ENCODE peak calls at places on chromosomes 11 and 22, in five cellular contexts. H is activated B cell treated with CpG ODN at 0.5 μM for 24 hours; E is kidney; A is CD4-positive, alpha-beta T cell; B is choroid plexus epithelial cell. F is an unnamed sample.

GRCh38 chr11:110124605-110125004 is 31.4 kb downstream of the ZC3H12C start:
- DNase-seq in H (no peak), E (no peak), A (no peak), B (peak), F (no peak)

GRCh38 chr11:68397256-68397655 is 63.3 kb upstream of the PPP6R3 start:
- DNase-seq in H (no peak), E (no peak), A (no peak), B (no peak), F (no peak)

GRCh38 chr11:73997120-73997772 is 11.6 kb downstream of the UCP3 start:
- DNase-seq in H (no peak), E (peak), A (no peak), B (no peak), F (no peak)

GRCh38 chr11:116276051-116277044 is 496.4 kb downstream of the BUD13 start:
- DNase-seq in H (peak), E (peak), A (peak), B (peak), F (peak)

GRCh38 chr11:29119116-29119515 is 897.7 kb downstream of the KCNA4 start:
- DNase-seq in H (no peak), E (no peak), A (no peak), B (peak), F (no peak)

GRCh38 chr11:62565100-62565802 is 8.4 kb downstream of the EEF1G start:
- DNase-seq in H (no peak), E (no peak), A (no peak), B (no peak), F (no peak)

GRCh38 chr11:36165638-36166389 is 123.4 kb downstream of the COMMD9 start:
- DNase-seq in H (no peak), E (no peak), A (no peak), B (no peak), F (no peak)

GRCh38 chr11:111063711-111064110 is 181.8 kb upstream of the POU2AF2 start:
- DNase-seq in H (no peak), E (no peak), A (no peak), B (peak), F (no peak)

GRCh38 chr11:45110562-45110961 is 35.9 kb upstream of the PRDM11 start:
- DNase-seq in H (no peak), E (no peak), A (no peak), B (peak), F (peak)

GRCh38 chr11:48900131-48900800 is 83.4 kb downstream of the TRIM51G start:
- DNase-seq in H (peak), E (peak), A (no peak), B (no peak), F (no peak)

GRCh38 chr22:50551160-50551752 is 5.6 kb downstream of the KLHDC7B start:
- DNase-seq in H (no peak), E (no peak), A (no peak), B (no peak), F (no peak)

GRCh38 chr11:60700689-60701508 is 1.5 kb downstream of the MS4A8 start:
- DNase-seq in H (no peak), E (no peak), A (no peak), B (peak), F (peak)

GRCh38 chr11:30889116-30889765 is 303.1 kb upstream of the MPPED2 start:
- DNase-seq in H (no peak), E (no peak), A (no peak), B (peak), F (no peak)

GRCh38 chr11:64710418-64711137 is 12.4 kb downstream of the NRXN2 start:
- DNase-seq in H (no peak), E (no peak), A (no peak), B (peak), F (no peak)

GRCh38 chr11:46698597-46698996 is 1.8 kb downstream of the ARHGAP1 start:
- DNase-seq in H (no peak), E (no peak), A (no peak), B (no peak), F (no peak)

GRCh38 chr22:42367980-42368378 is 64.2 kb downstream of the NFAM1 start:
- DNase-seq in H (no peak), E (no peak), A (no peak), B (no peak), F (no peak)

GRCh38 chr11:1478544-1478943 is 8.0 kb downstream of the MOB2 start:
- DNase-seq in H (no peak), E (no peak), A (no peak), B (no peak), F (no peak)

DNA sequence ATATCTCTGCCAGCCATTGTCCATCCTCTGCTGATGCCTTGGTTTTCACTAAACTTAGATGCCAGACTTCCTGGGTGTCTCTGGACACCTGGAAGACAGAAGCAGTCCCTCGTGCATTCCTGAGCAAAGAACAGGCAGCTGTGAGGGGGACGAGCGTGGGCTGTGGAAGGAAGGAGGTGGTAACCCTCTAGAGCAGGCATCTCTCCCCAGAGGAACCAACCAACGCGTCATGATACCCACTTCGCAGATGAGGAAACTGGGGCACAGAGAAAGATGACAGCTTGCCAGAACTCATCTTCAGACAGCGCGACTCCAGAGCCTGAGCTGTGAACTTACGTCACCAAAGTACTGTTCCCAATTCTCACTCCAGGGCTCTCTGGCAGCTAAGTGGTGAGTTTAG is 123.4 kb downstream of the OPCML start:
- DNase-seq in H (no peak), E (no peak), A (no peak), B (no peak), F (no peak)
- TF ChIP-seq CTCF in H (no peak), E (no peak), A (no peak), B (no peak), F (no peak)

GRCh38 chr11:71343828-71344400 is 91.5 kb upstream of the SHANK2 start:
- DNase-seq in H (no peak), E (peak), A (no peak), B (no peak), F (no peak)
- TF ChIP-seq CTCF in H (no peak), E (no peak), A (no peak), B (no peak), F (no peak)

DNA sequence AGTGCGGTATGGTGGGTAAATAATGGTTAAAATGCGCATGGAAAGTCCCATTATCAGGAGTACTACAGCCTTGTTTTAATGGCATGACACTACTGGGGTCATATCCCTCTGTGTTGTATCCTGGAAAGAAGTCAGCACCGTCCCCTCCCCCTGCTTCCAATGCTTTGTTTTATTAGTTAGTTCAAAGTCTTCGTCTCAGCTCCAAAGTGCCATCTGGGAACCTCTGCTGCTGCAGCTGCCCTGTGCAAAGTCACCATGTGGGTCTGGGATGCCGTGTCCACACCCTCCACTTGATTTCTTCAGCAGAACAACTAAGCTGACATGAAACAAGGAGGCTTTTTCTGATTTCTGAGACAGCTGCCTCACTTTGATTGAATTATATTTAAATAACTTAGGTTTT is 29.5 kb upstream of the NCAM1 start:
- DNase-seq in H (no peak), E (no peak), A (no peak), B (no peak), F (no peak)
- TF ChIP-seq CTCF in H (no peak), E (no peak), A (no peak), B (no peak), F (no peak)

GRCh38 chr22:39941661-39942060 is 18.5 kb upstream of the TMA7B start:
- DNase-seq in H (no peak), E (no peak), A (no peak), B (no peak), F (no peak)

GRCh38 chr22:39942433-39943213 is 17.6 kb upstream of the TMA7B start:
- DNase-seq in H (no peak), E (no peak), A (no peak), B (no peak), F (no peak)

GRCh38 chr22:39943941-39944624 is 16.1 kb upstream of the TMA7B start:
- DNase-seq in H (no peak), E (no peak), A (no peak), B (no peak), F (no peak)

GRCh38 chr22:39940757-39941305 is 19.4 kb upstream of the TMA7B start:
- DNase-seq in H (no peak), E (no peak), A (no peak), B (peak), F (no peak)

DNA sequence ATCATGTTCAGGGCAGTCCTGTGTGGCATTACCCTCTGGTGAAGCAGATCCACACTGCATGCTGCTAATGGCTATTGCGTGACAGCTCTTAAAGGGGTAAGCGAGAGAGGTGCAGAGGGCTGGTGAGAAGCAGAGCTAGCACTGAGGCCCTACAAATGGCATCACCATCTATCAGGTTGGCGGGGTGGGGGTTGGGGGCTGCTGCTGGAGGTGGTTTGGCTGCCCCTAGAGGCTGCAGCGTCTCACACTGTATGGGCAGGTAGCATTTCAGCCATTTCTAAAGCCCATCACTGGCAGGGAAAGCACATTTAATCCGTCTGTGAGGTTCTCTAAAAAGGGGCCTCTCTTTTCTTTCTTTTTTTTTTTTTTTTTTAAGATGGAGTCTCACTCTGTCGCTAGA is 16.8 kb upstream of the TMA7B start:
- DNase-seq in H (no peak), E (no peak), A (peak), B (no peak), F (no peak)
- TF ChIP-seq CTCF in H (no peak), E (no peak), A (no peak), B (peak), F (peak)

GRCh38 chr22:37771081-37771480 is 36.7 kb upstream of the GCAT start:
- DNase-seq in H (no peak), E (no peak), A (no peak), B (no peak), F (no peak)

GRCh38 chr22:37765498-37765897 is 42.2 kb upstream of the GCAT start:
- DNase-seq in H (no peak), E (no peak), A (no peak), B (no peak), F (no peak)

GRCh38 chr22:37765953-37766566 is 41.7 kb upstream of the GCAT start:
- DNase-seq in H (no peak), E (no peak), A (no peak), B (no peak), F (no peak)

GRCh38 chr22:37769056-37769455 is 38.7 kb upstream of the GCAT start:
- DNase-seq in H (no peak), E (peak), A (no peak), B (no peak), F (no peak)

DNA sequence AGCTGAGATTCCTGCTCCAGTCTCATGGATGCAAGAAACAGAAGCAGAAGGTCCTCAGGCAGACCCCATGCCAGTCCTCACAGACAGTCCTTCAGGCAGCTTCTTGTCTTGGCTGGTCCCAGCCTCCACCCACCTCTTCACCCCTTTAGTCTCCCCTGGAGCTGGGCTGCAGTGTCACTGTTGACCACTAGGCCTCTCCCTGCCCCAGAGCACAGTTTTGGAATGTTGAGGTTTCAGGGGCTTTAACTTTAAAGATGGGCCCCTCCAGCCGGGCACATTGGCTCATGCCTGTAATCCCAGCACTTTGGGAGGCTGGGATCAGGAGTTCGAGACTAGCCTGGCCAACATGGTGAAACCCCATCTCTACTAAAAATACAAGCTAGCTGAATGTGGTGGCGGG is 39.5 kb upstream of the GCAT start:
- DNase-seq in H (no peak), E (no peak), A (no peak), B (no peak), F (no peak)
- TF ChIP-seq CTCF in H (no peak), E (no peak), A (no peak), B (peak), F (peak)

GRCh38 chr11:123188508-123189165 is 6.4 kb downstream of the CLMP start:
- DNase-seq in H (no peak), E (no peak), A (no peak), B (peak), F (no peak)
- TF ChIP-seq CTCF in H (no peak), E (no peak), A (no peak), B (peak), F (no peak)

GRCh38 chr11:75563978-75564552 is 2.0 kb downstream of the SERPINH1 start:
- DNase-seq in H (no peak), E (peak), A (no peak), B (peak), F (peak)
- TF ChIP-seq CTCF in H (no peak), E (peak), A (no peak), B (peak), F (peak)

F was measured in progenitor cell of endocrine pancreas.